ENCODE peak calls at places on chromosomes 3 and 15, in seven cellular contexts. W is neural progenitor cell, A is HCT116, V is MM.1S, K is hepatocyte, M is PC-3, H is GM23338. B is an unnamed sample.

GRCh38 chr15:77768107-77768506 is 135.4 kb upstream of the LINGO1 start:
- DNase-seq in K (no peak), A (no peak), M (no peak), H (peak), W (no peak), V (no peak), B (no peak)

GRCh38 chr3:105611304-105612192 is 244.8 kb downstream of the ALCAM start:
- DNase-seq in W (no peak), A (peak), M (peak), V (no peak), H (peak), K (peak), B (no peak)

GRCh38 chr3:13621381-13622221 is 72.7 kb downstream of the FBLN2 start:
- DNase-seq in A (no peak), M (no peak), V (no peak), W (no peak), K (no peak), H (no peak), B (no peak)

GRCh38 chr3:129347446-129347845 is 68.8 kb downstream of the HMCES start:
- DNase-seq in K (no peak), V (no peak), M (no peak), A (no peak), H (no peak), W (no peak), B (no peak)

GRCh38 chr3:154522031-154522430 is 92.0 kb upstream of the GPR149 start:
- DNase-seq in M (no peak), H (no peak), V (no peak), K (no peak), W (no peak), A (no peak), B (no peak)

GRCh38 chr3:31232049-31233040 is 300.4 kb upstream of the STT3B start:
- DNase-seq in W (no peak), M (no peak), K (no peak), V (no peak), A (no peak), H (no peak), B (peak)

GRCh38 chr15:101554115-101554915 is 64.8 kb upstream of the PCSK6 start:
- DNase-seq in V (no peak), A (no peak), H (no peak), M (no peak), W (no peak), K (no peak), B (no peak)

GRCh38 chr3:146308222-146308621 is 57.3 kb upstream of the PLSCR4 start:
- DNase-seq in M (peak), W (no peak), K (no peak), H (no peak), V (no peak), A (no peak), B (peak)

GRCh38 chr3:193530231-193531165 is 24.2 kb downstream of the ATP13A4 start:
- DNase-seq in A (no peak), H (no peak), M (no peak), K (peak), V (no peak), W (no peak), B (no peak)

GRCh38 chr3:85627899-85628298 is 669.1 kb downstream of the CADM2 start:
- DNase-seq in H (peak), A (no peak), K (no peak), M (no peak), V (no peak), W (no peak), B (no peak)

GRCh38 chr15:88202231-88202630 is 54.3 kb downstream of the NTRK3 start:
- DNase-seq in K (no peak), V (no peak), A (no peak), W (no peak), M (no peak), H (no peak), B (peak)

GRCh38 chr3:72938471-72939265 is 50.8 kb downstream of the GXYLT2 start:
- DNase-seq in W (peak), V (peak), M (peak), K (peak), A (peak), H (peak), B (peak)

GRCh38 chr15:59294574-59294960 is 78.1 kb downstream of the MYO1E start:
- DNase-seq in V (no peak), K (no peak), W (no peak), H (no peak), M (peak), A (no peak), B (peak)

GRCh38 chr3:105647047-105647446 is 221.8 kb downstream of the CBLB start:
- DNase-seq in K (peak), V (no peak), H (no peak), W (no peak), M (peak), A (peak), B (peak)

GRCh38 chr3:62051506-62051905 is 321.8 kb downstream of the FEZF2 start:
- DNase-seq in M (no peak), A (peak), K (peak), H (peak), W (peak), V (no peak), B (peak)

GRCh38 chr3:17544632-17545031 is 197.8 kb downstream of the TBC1D5 start:
- DNase-seq in M (peak), H (no peak), K (no peak), W (no peak), V (no peak), A (no peak), B (peak)

GRCh38 chr15:80779658-80780415 is 667 bp downstream of the CEMIP start:
- DNase-seq in A (no peak), W (peak), H (peak), K (peak), V (no peak), M (peak), B (peak)
- TF ChIP-seq EZH2 in A (no peak), W (peak), H (peak), K (peak), V (no peak), M (no peak), B (no peak)

DNA sequence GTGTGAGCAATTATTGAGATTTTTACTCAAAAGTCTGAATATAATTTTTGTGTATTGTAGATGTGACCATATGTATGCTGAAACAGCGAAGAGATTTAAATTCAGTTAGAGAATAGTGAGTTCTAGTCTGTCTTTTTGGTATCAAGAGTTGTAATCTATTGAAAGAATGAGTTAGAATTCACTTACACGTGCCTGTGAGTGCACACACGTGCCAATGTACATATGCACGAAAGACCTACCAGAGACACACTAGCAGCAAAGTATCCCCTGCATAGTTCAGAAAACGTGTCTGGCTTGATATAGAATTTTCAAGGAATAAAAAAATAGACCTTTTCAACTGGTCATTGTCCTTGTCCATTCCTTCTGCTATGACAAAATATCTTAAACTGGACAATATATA is 64.8 kb upstream of the BHLHE40 start:
- DNase-seq in H (no peak), W (no peak), V (no peak), M (no peak), A (no peak), K (no peak), B (no peak)
- TF ChIP-seq EZH2phosphoT487 in H (no peak), W (no peak), V (no peak), M (no peak), A (no peak), K (no peak), B (no peak)

DNA sequence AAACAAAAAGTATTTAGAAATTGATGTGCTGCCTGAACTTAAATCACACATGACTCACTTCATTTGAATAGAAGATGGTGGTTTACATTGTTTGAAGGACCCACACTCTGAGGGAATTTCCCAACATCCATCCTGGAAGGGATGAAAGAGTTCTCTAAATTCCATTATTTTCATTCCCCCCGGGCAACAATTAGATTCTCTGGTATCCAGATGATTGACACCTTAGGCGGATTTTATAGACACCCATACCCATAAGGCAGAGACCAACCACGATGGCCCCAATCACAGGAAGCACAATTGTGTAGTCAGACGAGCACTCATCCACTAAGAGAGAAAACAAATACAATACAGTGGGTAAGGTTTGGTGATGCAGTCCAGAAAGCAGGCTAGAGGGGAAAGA is 24.6 kb upstream of the MCCC1 start:
- DNase-seq in V (no peak), M (peak), H (no peak), A (no peak), W (no peak), K (no peak), B (no peak)
- TF ChIP-seq EZH2 in V (no peak), M (no peak), H (no peak), A (no peak), W (no peak), K (no peak), B (no peak)

DNA sequence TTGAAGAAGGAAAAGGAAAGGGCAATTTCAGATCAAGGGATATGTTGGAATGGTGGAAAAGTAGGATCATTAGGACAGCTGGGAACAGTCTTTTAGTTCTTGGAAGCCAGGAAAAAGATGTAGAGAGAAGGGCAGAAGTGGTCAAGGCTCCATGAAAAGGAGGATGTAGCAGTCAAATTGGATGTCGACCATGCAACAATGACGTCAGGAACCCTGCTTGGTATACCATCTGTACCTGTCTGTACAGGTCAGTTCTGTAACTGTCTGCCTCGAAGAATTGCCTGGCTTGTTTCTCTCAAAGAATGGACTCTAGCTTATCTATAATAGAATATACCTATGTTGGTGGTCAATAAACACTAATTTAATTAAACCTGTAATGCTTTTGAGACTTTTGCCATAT is 157.8 kb upstream of the SGO1 start:
- DNase-seq in A (no peak), K (no peak), W (no peak), V (no peak), H (no peak), M (no peak), B (no peak)
- TF ChIP-seq EZH2phosphoT487 in A (no peak), K (no peak), W (no peak), V (no peak), H (no peak), M (no peak), B (no peak)

GRCh38 chr3:138938056-138938876 is 8.7 kb downstream of the FOXL2 start:
- DNase-seq in K (no peak), W (peak), A (no peak), M (no peak), H (peak), V (no peak), B (no peak)
- TF ChIP-seq EZH2 in K (peak), W (peak), A (no peak), M (no peak), H (peak), V (no peak), B (peak)

GRCh38 chr15:82890338-82891024 is 62.0 kb downstream of the HOMER2 start:
- DNase-seq in H (no peak), W (no peak), A (no peak), K (no peak), V (no peak), M (no peak), B (peak)

GRCh38 chr15:82894971-82895520 is 57.5 kb downstream of the HOMER2 start:
- DNase-seq in M (no peak), V (no peak), H (peak), K (no peak), W (peak), A (no peak), B (peak)

GRCh38 chr15:82895983-82896382 is 56.5 kb downstream of the HOMER2 start:
- DNase-seq in A (no peak), H (no peak), M (no peak), V (no peak), W (no peak), K (no peak), B (no peak)

GRCh38 chr15:82891025-82891390 is 61.5 kb downstream of the HOMER2 start:
- DNase-seq in W (no peak), M (no peak), K (no peak), H (no peak), V (no peak), A (no peak), B (no peak)

DNA sequence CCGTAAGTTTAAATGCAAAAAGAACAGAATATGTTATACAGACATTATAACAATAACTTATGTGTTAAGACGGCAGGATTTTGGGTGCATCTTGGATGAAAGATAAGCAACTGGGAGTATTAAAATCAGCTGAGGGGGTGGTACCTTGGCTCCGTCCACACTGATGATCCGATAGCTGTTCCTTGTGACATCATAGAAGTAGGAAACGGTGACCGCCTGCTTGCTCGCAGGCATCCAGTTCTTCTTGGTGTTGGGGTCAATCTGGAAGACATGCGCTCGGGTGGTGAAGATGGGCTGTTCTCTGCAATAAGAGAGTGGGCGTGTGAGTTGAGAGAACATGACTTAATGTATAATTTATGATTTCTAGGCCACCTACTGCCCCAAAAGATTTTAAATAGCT is 60.0 kb downstream of the HOMER2 start:
- DNase-seq in W (no peak), K (no peak), V (no peak), H (no peak), M (no peak), A (no peak), B (no peak)
- TF ChIP-seq EZH2phosphoT487 in W (no peak), K (no peak), V (no peak), H (no peak), M (no peak), A (no peak), B (no peak)

DNA sequence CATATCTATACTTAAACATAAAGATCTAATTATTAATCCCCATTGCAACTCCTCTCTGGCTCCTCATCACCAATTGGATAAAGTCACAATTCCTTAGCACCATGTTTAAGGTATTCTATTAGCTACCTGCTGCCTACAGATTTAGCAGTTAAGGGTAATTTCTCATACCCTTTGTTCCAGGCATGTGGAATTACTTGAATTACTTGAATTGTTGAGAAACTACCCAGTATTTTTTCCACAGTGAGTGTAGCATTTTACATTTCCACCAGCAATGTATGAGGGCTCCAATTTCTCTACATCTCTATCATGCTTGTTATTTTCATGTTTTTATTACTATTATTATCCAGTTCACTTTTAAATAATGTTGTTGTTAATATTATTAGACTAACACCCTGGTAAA is 86.4 kb downstream of the P2RY1 start:
- DNase-seq in W (no peak), V (no peak), K (no peak), M (no peak), A (no peak), H (no peak), B (no peak)
- TF ChIP-seq EZH2 in W (no peak), V (no peak), K (no peak), M (no peak), A (no peak), H (no peak), B (no peak)

DNA sequence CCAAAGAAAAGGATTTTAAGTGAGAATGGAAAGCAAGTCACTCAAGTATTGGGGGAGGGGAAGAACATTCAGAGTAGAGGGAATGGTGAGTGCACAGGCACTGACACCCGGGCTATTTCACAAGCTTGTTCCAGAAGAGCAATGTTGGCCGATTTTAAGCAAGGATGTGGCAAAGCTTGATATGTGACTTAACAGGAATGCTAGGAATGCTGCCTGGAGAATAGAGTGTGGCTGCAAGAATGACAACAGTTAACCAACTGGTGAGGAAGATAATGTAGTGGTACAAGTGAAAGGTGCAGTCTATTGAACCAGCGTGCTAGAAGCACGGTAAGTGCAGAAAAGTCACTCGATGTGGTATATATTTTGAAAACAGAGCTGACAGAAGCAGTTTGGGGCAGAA is 6.2 kb upstream of the CCDC80 start:
- DNase-seq in K (peak), A (no peak), V (no peak), H (peak), W (peak), M (peak), B (peak)
- TF ChIP-seq EZH2phosphoT487 in K (no peak), A (no peak), V (no peak), H (no peak), W (no peak), M (no peak), B (no peak)

DNA sequence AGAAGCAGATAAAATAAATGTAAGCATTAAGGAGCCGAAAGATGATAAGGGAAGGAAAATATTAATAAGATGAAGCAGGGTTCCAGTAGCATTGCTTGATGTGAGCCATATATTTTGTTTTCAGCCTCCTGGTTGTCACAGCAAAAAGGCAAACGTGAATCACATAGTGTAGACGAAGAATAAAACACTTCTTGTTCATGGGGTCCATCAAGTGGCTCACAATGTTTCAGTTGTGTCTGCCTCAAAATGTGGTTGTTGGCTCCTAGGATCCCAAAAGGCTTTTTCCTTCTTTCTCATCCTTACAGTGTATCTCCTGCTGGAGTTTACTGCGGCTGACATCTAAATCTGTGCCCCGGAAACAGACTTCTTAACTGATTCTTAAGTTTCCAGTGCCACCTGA is 195.1 kb downstream of the GHSR start:
- DNase-seq in W (no peak), M (no peak), A (no peak), H (no peak), V (no peak), K (no peak), B (no peak)
- TF ChIP-seq EZH2 in W (no peak), M (no peak), A (no peak), H (no peak), V (no peak), K (no peak), B (no peak)

DNA sequence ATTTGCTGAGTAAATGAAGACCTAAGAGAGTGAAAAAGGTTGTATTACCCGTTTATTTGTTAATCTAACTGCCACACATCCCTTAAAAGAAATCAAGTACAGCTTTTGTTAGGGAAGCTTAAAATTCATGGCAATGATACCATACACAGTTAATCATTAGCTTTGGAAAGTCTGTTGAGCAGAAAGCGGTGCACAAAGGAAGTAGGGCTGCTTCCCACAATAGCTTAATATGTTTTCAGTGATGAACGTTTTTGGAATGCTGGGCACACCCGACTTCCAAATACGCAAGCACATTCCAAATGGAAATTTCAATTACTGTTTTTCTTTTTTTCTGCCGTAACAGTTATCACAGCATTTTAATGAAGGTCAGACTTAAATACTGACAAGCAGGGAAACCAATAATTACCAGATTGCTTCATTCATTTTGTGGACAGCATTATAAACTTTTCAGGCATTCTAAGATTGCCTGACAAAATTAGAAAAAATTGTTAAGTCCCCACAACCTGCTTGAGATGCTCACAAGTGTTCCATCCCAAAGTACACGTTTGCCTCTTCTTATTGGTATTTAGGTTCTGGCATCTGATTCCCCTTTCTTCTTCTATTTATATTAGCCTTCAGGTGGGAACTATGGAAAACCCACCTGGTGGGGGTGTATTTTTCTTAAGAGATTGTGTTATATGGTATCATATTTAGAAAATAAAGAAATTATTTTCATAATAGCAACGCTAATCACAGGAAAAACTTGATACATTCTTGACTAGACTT is 1.1 kb upstream of the ECT2 start:
- DNase-seq in M (peak), V (no peak), W (no peak), A (peak), H (peak), K (peak), B (peak)
- TF ChIP-seq EZH2phosphoT487 in M (no peak), V (no peak), W (no peak), A (no peak), H (no peak), K (no peak), B (no peak)